ENCODE peak calls at places on chromosomes 4 and X, in six cellular contexts. One of them, this sample, is unnamed.

GRCh38 chrX:101117701-101118100 is 19.7 kb downstream of the CENPI start:
- DNase-seq in glomerular endothelial cell: no peak
- DNase-seq in H4: no peak
- DNase-seq in progenitor cell of endocrine pancreas: no peak
- DNase-seq in activated gamma-delta T cell treated with Interleukin-2 at 50 U/mL for 16 hours: no peak
- DNase-seq in D341Med: no peak
- DNase-seq in this sample: no peak

GRCh38 chr4:169238445-169238844 is 32.3 kb downstream of the SH3RF1 start:
- DNase-seq in progenitor cell of endocrine pancreas: no peak
- DNase-seq in activated gamma-delta T cell treated with Interleukin-2 at 50 U/mL for 16 hours: no peak
- DNase-seq in D341Med: no peak
- DNase-seq in H4: no peak
- DNase-seq in glomerular endothelial cell: no peak
- DNase-seq in this sample: no peak

GRCh38 chrX:119605398-119605738 is 856 bp downstream of the NKRF start:
- DNase-seq in D341Med: no peak
- DNase-seq in glomerular endothelial cell: no peak
- DNase-seq in progenitor cell of endocrine pancreas: no peak
- DNase-seq in activated gamma-delta T cell treated with Interleukin-2 at 50 U/mL for 16 hours: no peak
- DNase-seq in H4: no peak
- DNase-seq in this sample: no peak

GRCh38 chrX:49309401-49309981 is 6.0 kb downstream of the GAGE10 start:
- DNase-seq in D341Med: no peak
- DNase-seq in activated gamma-delta T cell treated with Interleukin-2 at 50 U/mL for 16 hours: no peak
- DNase-seq in progenitor cell of endocrine pancreas: no peak
- DNase-seq in glomerular endothelial cell: no peak
- DNase-seq in H4: peak; percentile 11
- DNase-seq in this sample: peak; percentile 63

GRCh38 chr4:55793479-55793878 is 26.1 kb upstream of the EXOC1L start:
- DNase-seq in progenitor cell of endocrine pancreas: no peak
- DNase-seq in H4: no peak
- DNase-seq in glomerular endothelial cell: no peak
- DNase-seq in activated gamma-delta T cell treated with Interleukin-2 at 50 U/mL for 16 hours: no peak
- DNase-seq in D341Med: no peak
- DNase-seq in this sample: no peak

GRCh38 chr4:119512398-119512797 is 116.2 kb downstream of the PDE5A start:
- DNase-seq in activated gamma-delta T cell treated with Interleukin-2 at 50 U/mL for 16 hours: no peak
- DNase-seq in D341Med: no peak
- DNase-seq in H4: no peak
- DNase-seq in progenitor cell of endocrine pancreas: no peak
- DNase-seq in glomerular endothelial cell: no peak
- DNase-seq in this sample: no peak

GRCh38 chr4:92825186-92825715 is 521.5 kb downstream of the GRID2 start:
- DNase-seq in glomerular endothelial cell: no peak
- DNase-seq in activated gamma-delta T cell treated with Interleukin-2 at 50 U/mL for 16 hours: no peak
- DNase-seq in D341Med: no peak
- DNase-seq in progenitor cell of endocrine pancreas: no peak
- DNase-seq in H4: no peak
- DNase-seq in this sample: no peak

GRCh38 chr4:7512428-7512827 is 77.7 kb upstream of the PSAPL1 start:
- DNase-seq in progenitor cell of endocrine pancreas: no peak
- DNase-seq in H4: no peak
- DNase-seq in D341Med: no peak
- DNase-seq in glomerular endothelial cell: no peak
- DNase-seq in activated gamma-delta T cell treated with Interleukin-2 at 50 U/mL for 16 hours: no peak
- DNase-seq in this sample: no peak

GRCh38 chrX:40166582-40166981 is 68.8 kb upstream of the BCOR start:
- DNase-seq in D341Med: peak; percentile 61
- DNase-seq in activated gamma-delta T cell treated with Interleukin-2 at 50 U/mL for 16 hours: no peak
- DNase-seq in glomerular endothelial cell: no peak
- DNase-seq in H4: no peak
- DNase-seq in progenitor cell of endocrine pancreas: no peak
- DNase-seq in this sample: peak; percentile 72

GRCh38 chr4:16206848-16207247 is 19.4 kb downstream of the TAPT1 start:
- DNase-seq in glomerular endothelial cell: no peak
- DNase-seq in D341Med: no peak
- DNase-seq in progenitor cell of endocrine pancreas: no peak
- DNase-seq in activated gamma-delta T cell treated with Interleukin-2 at 50 U/mL for 16 hours: no peak
- DNase-seq in H4: no peak
- DNase-seq in this sample: peak; percentile 59

GRCh38 chr4:71275004-71275403 is 63.8 kb upstream of the SLC4A4 start:
- DNase-seq in H4: no peak
- DNase-seq in glomerular endothelial cell: no peak
- DNase-seq in D341Med: no peak
- DNase-seq in activated gamma-delta T cell treated with Interleukin-2 at 50 U/mL for 16 hours: no peak
- DNase-seq in progenitor cell of endocrine pancreas: no peak
- DNase-seq in this sample: no peak

GRCh38 chr4:186685744-186686143 is 37.9 kb downstream of the FAT1 start:
- DNase-seq in H4: peak; percentile 74
- DNase-seq in D341Med: no peak
- DNase-seq in progenitor cell of endocrine pancreas: no peak
- DNase-seq in activated gamma-delta T cell treated with Interleukin-2 at 50 U/mL for 16 hours: no peak
- DNase-seq in glomerular endothelial cell: no peak
- DNase-seq in this sample: no peak

GRCh38 chr4:5753766-5754528 is 42.9 kb downstream of the EVC start:
- DNase-seq in activated gamma-delta T cell treated with Interleukin-2 at 50 U/mL for 16 hours: no peak
- DNase-seq in glomerular endothelial cell: peak; percentile 69
- DNase-seq in H4: peak; percentile 50
- DNase-seq in D341Med: no peak
- DNase-seq in progenitor cell of endocrine pancreas: no peak
- DNase-seq in this sample: no peak

GRCh38 chr4:107747748-107748486 is 27.9 kb upstream of the PAPSS1 start:
- DNase-seq in H4: no peak
- DNase-seq in progenitor cell of endocrine pancreas: no peak
- DNase-seq in D341Med: no peak
- DNase-seq in glomerular endothelial cell: no peak
- DNase-seq in activated gamma-delta T cell treated with Interleukin-2 at 50 U/mL for 16 hours: no peak
- DNase-seq in this sample: no peak